ENCODE peak calls at places on chromosomes 11 and 22, in six cellular contexts. One of them, this sample, is unnamed.

GRCh38 chr22:25837288-25837900 is 95.4 kb downstream of the MYO18B start:
- DNase-seq in IMR-90: no peak
- DNase-seq in trophoblast cell: no peak
- DNase-seq in mesenchymal stem cell: no peak
- DNase-seq in H1: no peak
- DNase-seq in mesendoderm: no peak
- DNase-seq in this sample: no peak

GRCh38 chr11:416757-417621 is 2.2 kb upstream of the SIGIRR start:
- DNase-seq in IMR-90: no peak
- DNase-seq in trophoblast cell: peak
- DNase-seq in mesenchymal stem cell: peak
- DNase-seq in H1: peak
- DNase-seq in mesendoderm: peak
- DNase-seq in this sample: no peak

GRCh38 chr11:2825261-2825885 is 60.2 kb downstream of the CDKN1C start:
- DNase-seq in IMR-90: peak
- DNase-seq in trophoblast cell: peak
- DNase-seq in mesenchymal stem cell: peak
- DNase-seq in H1: no peak
- DNase-seq in mesendoderm: no peak
- DNase-seq in this sample: no peak

GRCh38 chr22:22720201-22720723 is 75.8 kb downstream of the GGTLC2 start:
- DNase-seq in IMR-90: peak
- DNase-seq in trophoblast cell: peak
- DNase-seq in mesenchymal stem cell: peak
- DNase-seq in H1: no peak
- DNase-seq in mesendoderm: peak
- DNase-seq in this sample: peak

GRCh38 chr22:27637604-27638003 is 164.0 kb downstream of the MN1 start:
- DNase-seq in IMR-90: peak
- DNase-seq in trophoblast cell: no peak
- DNase-seq in mesenchymal stem cell: peak
- DNase-seq in H1: no peak
- DNase-seq in mesendoderm: no peak
- DNase-seq in this sample: no peak

GRCh38 chr22:45731041-45731797 is 59.6 kb downstream of the ATXN10 start:
- DNase-seq in IMR-90: peak
- DNase-seq in trophoblast cell: peak
- DNase-seq in mesenchymal stem cell: peak
- DNase-seq in H1: no peak
- DNase-seq in mesendoderm: peak
- DNase-seq in this sample: no peak

GRCh38 chr11:23730307-23730998 is 766.4 kb upstream of the LUZP2 start:
- DNase-seq in IMR-90: no peak
- DNase-seq in trophoblast cell: peak
- DNase-seq in mesenchymal stem cell: no peak
- DNase-seq in H1: no peak
- DNase-seq in mesendoderm: no peak
- DNase-seq in this sample: no peak

GRCh38 chr11:84420261-84420660 is 1134.1 kb upstream of the CCDC90B start:
- DNase-seq in IMR-90: no peak
- DNase-seq in trophoblast cell: no peak
- DNase-seq in mesenchymal stem cell: no peak
- DNase-seq in H1: no peak
- DNase-seq in mesendoderm: peak
- DNase-seq in this sample: peak

GRCh38 chr11:108483163-108483562 is 15.0 kb downstream of the POGLUT3 start:
- DNase-seq in IMR-90: peak
- DNase-seq in trophoblast cell: no peak
- DNase-seq in mesenchymal stem cell: no peak
- DNase-seq in H1: no peak
- DNase-seq in mesendoderm: no peak
- DNase-seq in this sample: no peak

GRCh38 chr11:1177771-1178090 is 20.0 kb downstream of the MUC5AC start:
- DNase-seq in IMR-90: no peak
- DNase-seq in trophoblast cell: no peak
- DNase-seq in mesenchymal stem cell: no peak
- DNase-seq in H1: no peak
- DNase-seq in mesendoderm: no peak
- DNase-seq in this sample: no peak

GRCh38 chr11:124041254-124041653 is at the start of gene OR10G7:
- DNase-seq in IMR-90: no peak
- DNase-seq in trophoblast cell: no peak
- DNase-seq in mesenchymal stem cell: no peak
- DNase-seq in H1: no peak
- DNase-seq in mesendoderm: peak
- DNase-seq in this sample: no peak

GRCh38 chr11:77723024-77723423 is 85.4 kb upstream of the CLNS1A start:
- DNase-seq in IMR-90: no peak
- DNase-seq in trophoblast cell: no peak
- DNase-seq in mesenchymal stem cell: no peak
- DNase-seq in H1: no peak
- DNase-seq in mesendoderm: no peak
- DNase-seq in this sample: no peak

GRCh38 chr22:38468761-38469305 is 937 bp downstream of the KDELR3 start:
- DNase-seq in IMR-90: no peak
- DNase-seq in trophoblast cell: no peak
- DNase-seq in mesenchymal stem cell: no peak
- DNase-seq in H1: no peak
- DNase-seq in mesendoderm: no peak
- DNase-seq in this sample: no peak
- H3K4me3 ChIP-seq in IMR-90: peak
- H3K4me3 ChIP-seq in trophoblast cell: no peak
- H3K4me3 ChIP-seq in mesenchymal stem cell: peak
- H3K4me3 ChIP-seq in H1: no peak
- H3K4me3 ChIP-seq in mesendoderm: no peak
- H3K4me3 ChIP-seq in this sample: no peak

GRCh38 chr11:60334005-60334620 is 7.1 kb downstream of the MS4A6E start:
- DNase-seq in IMR-90: peak
- DNase-seq in trophoblast cell: peak
- DNase-seq in mesenchymal stem cell: peak
- DNase-seq in H1: peak
- DNase-seq in mesendoderm: peak
- DNase-seq in this sample: peak
- H3K18ac ChIP-seq in IMR-90: no peak
- H3K18ac ChIP-seq in trophoblast cell: no peak
- H3K18ac ChIP-seq in mesenchymal stem cell: no peak
- H3K18ac ChIP-seq in H1: no peak
- H3K18ac ChIP-seq in mesendoderm: no peak
- H3K18ac ChIP-seq in this sample: no peak

GRCh38 chr11:135017296-135017695 is 605.3 kb upstream of the B3GAT1 start:
- DNase-seq in IMR-90: no peak
- DNase-seq in trophoblast cell: no peak
- DNase-seq in mesenchymal stem cell: no peak
- DNase-seq in H1: no peak
- DNase-seq in mesendoderm: no peak
- DNase-seq in this sample: no peak
- H2BK120ac ChIP-seq in IMR-90: no peak
- H2BK120ac ChIP-seq in trophoblast cell: no peak
- H2BK120ac ChIP-seq in mesenchymal stem cell: no peak
- H2BK120ac ChIP-seq in H1: no peak
- H2BK120ac ChIP-seq in mesendoderm: no peak
- H2BK120ac ChIP-seq in this sample: no peak

GRCh38 chr11:75398906-75399305 is 412 bp upstream of the RPS3 start:
- DNase-seq in IMR-90: no peak
- DNase-seq in trophoblast cell: no peak
- DNase-seq in mesenchymal stem cell: no peak
- DNase-seq in H1: no peak
- DNase-seq in mesendoderm: no peak
- DNase-seq in this sample: no peak
- H3K4me3 ChIP-seq in IMR-90: no peak
- H3K4me3 ChIP-seq in trophoblast cell: no peak
- H3K4me3 ChIP-seq in mesenchymal stem cell: no peak
- H3K4me3 ChIP-seq in H1: no peak
- H3K4me3 ChIP-seq in mesendoderm: no peak
- H3K4me3 ChIP-seq in this sample: peak

GRCh38 chr11:66568124-66568916 is at the start of gene CTSF:
- DNase-seq in IMR-90: peak
- DNase-seq in trophoblast cell: peak
- DNase-seq in mesenchymal stem cell: no peak
- DNase-seq in H1: no peak
- DNase-seq in mesendoderm: no peak
- DNase-seq in this sample: no peak
- H3K18ac ChIP-seq in IMR-90: no peak
- H3K18ac ChIP-seq in trophoblast cell: no peak
- H3K18ac ChIP-seq in mesenchymal stem cell: no peak
- H3K18ac ChIP-seq in H1: peak
- H3K18ac ChIP-seq in mesendoderm: no peak
- H3K18ac ChIP-seq in this sample: peak

DNA sequence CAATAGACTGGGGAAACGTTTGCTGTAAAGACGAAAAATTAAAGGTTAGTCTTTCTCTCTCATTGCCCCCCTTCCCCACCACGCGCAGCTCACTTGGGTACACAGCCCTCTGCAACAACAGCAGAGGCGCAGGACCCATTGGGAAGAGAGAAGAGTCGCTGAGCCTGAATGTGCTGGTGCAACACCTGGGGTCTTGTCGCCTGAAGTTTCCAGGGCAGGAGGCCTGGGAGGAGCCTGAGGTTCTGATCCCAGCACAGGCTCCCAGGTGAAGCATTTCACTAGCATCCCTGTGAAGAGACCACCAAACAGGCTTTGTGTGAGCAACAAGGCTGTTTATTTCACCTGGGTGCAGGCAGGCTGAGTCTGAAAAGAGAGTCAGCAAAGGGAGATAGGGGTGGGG is 116.2 kb upstream of the NTM start:
- DNase-seq in IMR-90: no peak
- DNase-seq in trophoblast cell: no peak
- DNase-seq in mesenchymal stem cell: no peak
- DNase-seq in H1: no peak
- DNase-seq in mesendoderm: peak
- DNase-seq in this sample: no peak
- H2BK120ac ChIP-seq in IMR-90: no peak
- H2BK120ac ChIP-seq in trophoblast cell: no peak
- H2BK120ac ChIP-seq in mesenchymal stem cell: no peak
- H2BK120ac ChIP-seq in H1: peak
- H2BK120ac ChIP-seq in mesendoderm: peak
- H2BK120ac ChIP-seq in this sample: no peak

DNA sequence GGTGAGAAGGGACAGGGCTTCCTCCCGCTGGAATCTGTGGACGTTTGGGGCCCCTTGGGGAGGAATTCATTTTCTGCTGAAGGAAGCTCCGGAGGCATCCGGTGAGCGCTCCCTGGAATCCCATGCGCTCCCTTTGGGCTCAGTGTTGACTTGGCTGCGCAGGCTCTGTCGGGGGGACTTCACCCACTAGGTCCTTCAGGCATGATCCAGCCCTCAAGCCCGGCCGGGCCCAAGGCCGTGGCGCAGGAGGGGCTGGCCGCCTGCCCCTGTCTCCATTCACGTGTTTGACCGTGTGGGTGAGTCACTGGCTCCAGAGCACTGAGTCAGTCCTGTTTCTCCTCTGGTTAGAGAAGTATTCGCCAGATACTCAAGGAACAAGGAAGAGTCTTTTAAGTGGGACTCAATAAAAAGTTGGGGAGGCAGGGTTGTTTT is 1.4 kb downstream of the CTTN start:
- DNase-seq in IMR-90: peak
- DNase-seq in trophoblast cell: peak
- DNase-seq in mesenchymal stem cell: peak
- DNase-seq in H1: no peak
- DNase-seq in mesendoderm: peak
- DNase-seq in this sample: no peak
- H3K4me3 ChIP-seq in IMR-90: peak
- H3K4me3 ChIP-seq in trophoblast cell: peak
- H3K4me3 ChIP-seq in mesenchymal stem cell: peak
- H3K4me3 ChIP-seq in H1: peak
- H3K4me3 ChIP-seq in mesendoderm: peak
- H3K4me3 ChIP-seq in this sample: peak